ENCODE peak calls at places on chromosome 13, in six cellular contexts. W is heart right ventricle, D is breast epithelium, F is brain microvascular endothelial cell, Y is cardiac muscle cell, B is hepatocyte. J is an unnamed sample.

GRCh38 chr13:110034031-110034430 is 247.6 kb upstream of the IRS2 start:
- DNase-seq in B (no peak), W (no peak), Y (no peak), D (no peak), F (no peak), J (no peak)

GRCh38 chr13:41199526-41199925 is 5.2 kb upstream of the KBTBD7 start:
- DNase-seq in F (no peak), B (no peak), D (no peak), Y (no peak), W (no peak), J (no peak)

GRCh38 chr13:93290503-93290902 is 63.9 kb downstream of the GPC6 start:
- DNase-seq in W (no peak), F (no peak), B (peak; percentile 12), Y (no peak), D (no peak), J (no peak)

GRCh38 chr13:40665061-40665753 is 1.2 kb downstream of the FOXO1 start:
- DNase-seq in B (peak; percentile 57), D (peak; percentile 34), Y (peak; percentile 68), W (peak; percentile 60), F (no peak), J (peak; percentile 56)

GRCh38 chr13:74306496-74306895 is 172.3 kb upstream of the KLF12 start:
- DNase-seq in F (peak; percentile 23), B (no peak), Y (no peak), D (no peak), W (no peak), J (no peak)

GRCh38 chr13:41627425-41627824 is 170.1 kb downstream of the RGCC start:
- DNase-seq in W (no peak), F (no peak), Y (no peak), D (no peak), B (no peak), J (no peak)

GRCh38 chr13:109162248-109163051 is 533.0 kb downstream of the MYO16 start:
- DNase-seq in W (no peak), B (no peak), F (no peak), D (no peak), Y (no peak), J (no peak)

GRCh38 chr13:108176685-108177274 is 38.6 kb downstream of the LIG4 start:
- DNase-seq in B (peak; percentile 55), F (peak; percentile 49), D (no peak), W (no peak), Y (peak; percentile 42), J (no peak)

GRCh38 chr13:102648046-102648445 is 46.8 kb downstream of the METTL21C start:
- DNase-seq in Y (no peak), F (no peak), B (no peak), D (no peak), W (no peak), J (no peak)

GRCh38 chr13:72983085-72983768 is 75.6 kb upstream of the KLF5 start:
- DNase-seq in Y (no peak), F (peak; percentile 25), B (peak; percentile 49), W (no peak), D (no peak), J (no peak)

GRCh38 chr13:27034678-27035111 is 136.9 kb downstream of the USP12 start:
- DNase-seq in B (no peak), F (no peak), W (no peak), D (no peak), Y (peak; percentile 25), J (no peak)

GRCh38 chr13:107192289-107192688 is 624.4 kb upstream of the ARGLU1 start:
- DNase-seq in D (no peak), B (peak; percentile 25), F (no peak), W (no peak), Y (no peak), J (no peak)

GRCh38 chr13:23876265-23876664 is 12.9 kb downstream of the MIPEP start:
- DNase-seq in B (peak; percentile 39), F (no peak), W (no peak), D (no peak), Y (no peak), J (no peak)

DNA sequence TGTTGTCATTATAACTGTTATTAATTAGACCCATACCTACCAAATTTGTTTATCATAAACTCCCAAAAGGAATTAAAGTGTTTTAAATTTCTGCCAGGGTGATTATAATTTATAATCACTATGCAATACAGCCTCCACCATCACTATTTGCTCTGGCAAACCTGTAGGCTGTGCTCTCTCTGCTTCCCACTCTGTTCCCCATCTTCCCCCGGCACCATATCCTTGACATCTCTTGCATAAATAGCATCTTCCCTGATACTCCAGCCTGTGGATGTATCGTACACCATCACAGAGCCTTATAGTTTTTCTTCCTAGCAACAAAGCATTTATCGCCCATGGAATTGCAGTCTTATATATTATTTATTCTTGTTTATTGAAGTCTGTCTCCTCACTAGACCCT is 181.5 kb upstream of the TSC22D1 start:
- DNase-seq in D (no peak), Y (no peak), W (no peak), F (no peak), B (no peak), J (no peak)
- H3K27ac ChIP-seq in D (no peak overlapping the region), Y (no peak overlapping the region), W (no peak overlapping the region), F (peak overlapping the region; percentile 92), B (peak overlapping the region; percentile 92), J (no peak overlapping the region)

GRCh38 chr13:99834246-99834645 is 137.3 kb downstream of the ZIC5 start:
- DNase-seq in B (no peak), Y (no peak), D (no peak), W (no peak), F (no peak), J (no peak)

GRCh38 chr13:99828114-99828513 is 143.5 kb downstream of the ZIC5 start:
- DNase-seq in Y (no peak), F (no peak), B (no peak), D (no peak), W (no peak), J (no peak)

GRCh38 chr13:99829156-99829555 is 142.4 kb downstream of the ZIC5 start:
- DNase-seq in W (no peak), F (no peak), B (no peak), Y (no peak), D (no peak), J (no peak)

GRCh38 chr13:99829593-99830239 is 141.9 kb downstream of the ZIC5 start:
- DNase-seq in F (no peak), Y (no peak), B (peak; percentile 51), D (no peak), W (no peak), J (no peak)

DNA sequence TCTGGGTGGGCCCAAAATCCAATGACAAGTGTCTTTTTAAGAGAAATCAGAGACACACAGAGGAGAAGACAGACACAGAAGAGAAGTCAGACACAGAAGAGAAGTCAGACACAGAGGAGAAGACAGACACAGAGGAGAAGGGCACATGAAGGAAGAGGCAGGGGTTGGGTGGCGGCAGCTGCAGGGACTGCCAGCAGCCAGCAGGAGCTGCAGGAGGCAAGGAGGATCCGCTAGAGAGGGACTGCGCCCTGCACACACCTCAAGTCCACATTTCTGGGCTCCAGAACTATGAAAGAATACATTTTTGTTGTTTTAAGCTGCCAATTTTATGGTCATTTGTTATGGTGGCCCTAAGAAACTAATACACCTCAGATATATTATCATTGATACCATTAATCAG is 140.6 kb downstream of the ZIC5 start:
- DNase-seq in W (no peak), Y (no peak), F (no peak), B (no peak), D (no peak), J (no peak)
- TF ChIP-seq CTCF in W (no peak), Y (no peak), F (no peak), B (no peak), D (no peak), J (no peak)

DNA sequence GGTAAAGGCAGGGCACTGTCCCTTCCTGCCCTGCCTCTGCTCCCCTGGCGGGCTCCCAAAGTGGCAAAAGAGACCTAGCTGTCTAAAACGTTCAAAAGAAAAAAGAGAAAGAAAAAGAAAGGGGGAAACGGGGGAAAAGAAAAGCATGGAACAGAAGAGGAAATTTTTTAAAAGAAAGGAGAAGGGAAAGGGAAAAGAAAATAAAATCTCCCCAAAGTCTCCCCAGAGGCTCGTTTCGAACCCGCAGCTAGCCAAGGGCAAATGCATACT is 37.0 kb upstream of the FLT1 start:
- DNase-seq in W (no peak), Y (no peak), D (no peak), F (no peak), B (no peak), J (no peak)
- H3K27me3 ChIP-seq in W (peaks cover 20% of the 10 kb centered on the region), Y (peaks cover 43% of the 10 kb centered on the region), D (peaks cover 9% of the 10 kb centered on the region), F (no peaks in the 10 kb centered on the region), B (peaks cover 50% of the 10 kb centered on the region), J (peaks cover 35% of the 10 kb centered on the region)

GRCh38 chr13:87677334-87678234 is 6.4 kb downstream of the SLITRK5 start:
- DNase-seq in D (no peak), Y (peak; percentile 50), W (no peak), F (no peak), B (peak; percentile 31), J (no peak)

GRCh38 chr13:87676254-87677042 is 5.3 kb downstream of the SLITRK5 start:
- DNase-seq in W (no peak), F (no peak), B (no peak), D (no peak), Y (no peak), J (no peak)

GRCh38 chr13:87675851-87676250 is 4.7 kb downstream of the SLITRK5 start:
- DNase-seq in F (no peak), W (no peak), B (no peak), D (no peak), Y (no peak), J (no peak)

GRCh38 chr13:87678353-87678752 is 7.2 kb downstream of the SLITRK5 start:
- DNase-seq in W (no peak), D (no peak), Y (no peak), B (no peak), F (no peak), J (no peak)

GRCh38 chr13:87677043-87677333 is 5.8 kb downstream of the SLITRK5 start:
- DNase-seq in B (peak; percentile 23), F (no peak), Y (no peak), W (no peak), D (no peak), J (no peak)
- H3K27ac ChIP-seq in B (no peak overlapping the region), F (no peak overlapping the region), Y (no peak overlapping the region), W (no peak overlapping the region), D (no peak overlapping the region), J (no peak overlapping the region)

DNA sequence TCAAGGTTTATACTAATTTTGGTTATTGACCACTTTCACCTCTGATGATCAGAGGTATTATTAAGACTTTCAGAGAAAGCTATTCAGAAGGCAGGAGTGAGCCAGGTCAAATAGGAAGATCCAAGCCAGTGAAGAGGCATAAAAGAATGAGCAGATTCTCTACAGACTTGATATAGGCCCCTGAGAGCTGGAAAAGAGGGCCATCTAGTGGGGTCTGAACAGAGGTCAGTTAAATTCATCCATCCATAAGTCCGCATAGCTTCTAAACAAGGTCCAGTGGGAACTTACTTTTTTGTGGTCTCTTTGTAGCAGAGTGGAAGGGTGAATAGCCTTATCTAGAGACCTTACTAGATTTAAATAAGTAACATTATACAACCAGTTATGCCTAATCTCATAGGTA is 126.6 kb upstream of the UFM1 start:
- DNase-seq in W (no peak), Y (peak; percentile 67), F (peak; percentile 35), D (no peak), B (peak; percentile 19), J (no peak)
- TF ChIP-seq CTCF in W (peak; percentile 17), Y (peak; percentile 40), F (peak; percentile 62), D (no peak), B (peak; percentile 30), J (no peak)

GRCh38 chr13:112065867-112066623 is 904 bp upstream of the SOX1 start:
- DNase-seq in D (no peak), F (no peak), B (no peak), Y (no peak), W (no peak), J (no peak)
- H3K27me3 ChIP-seq in D (peaks cover 91% of the 10 kb centered on the region), F (peaks cover 79% of the 10 kb centered on the region), B (peaks cover 88% of the 10 kb centered on the region), Y (peaks cover 100% of the 10 kb centered on the region), W (peaks cover 95% of the 10 kb centered on the region), J (peaks cover 91% of the 10 kb centered on the region)

J was measured in left lung.